ENCODE peak calls at places on chromosomes 12 and 14, in eight cellular contexts. R is psoas muscle; P is CD8-positive, alpha-beta memory T cell; J is left ventricle myocardium inferior; L is cardiac muscle cell; N is neural progenitor cell; I is uterus; M is ovary. F is an unnamed sample.

GRCh38 chr12:46933947-46934346 is 108.2 kb upstream of the SLC38A4 start:
- DNase-seq in P (no peak), N (peak), M (no peak), R (no peak), J (no peak), L (peak), I (no peak), F (no peak)

GRCh38 chr12:27969901-27970390 is 2.6 kb downstream of the PTHLH start:
- DNase-seq in I (peak), P (no peak), L (peak), J (peak), M (peak), N (peak), R (peak), F (peak)

GRCh38 chr12:74337951-74338350 is 199.7 kb upstream of the ATXN7L3B start:
- DNase-seq in L (peak), P (no peak), M (no peak), I (no peak), N (no peak), J (no peak), R (no peak), F (no peak)

GRCh38 chr12:40691913-40692616 is at the start of gene CNTN1:
- DNase-seq in I (peak), N (peak), J (peak), L (peak), R (peak), P (no peak), M (peak), F (peak)

GRCh38 chr12:124771462-124772361 is 92.0 kb downstream of the SCARB1 start:
- DNase-seq in I (peak), R (peak), L (peak), M (peak), N (peak), J (peak), P (peak), F (peak)

GRCh38 chr12:75635606-75636444 is 124.4 kb upstream of the KRR1 start:
- DNase-seq in N (no peak), M (no peak), R (no peak), I (no peak), P (no peak), L (peak), J (no peak), F (no peak)

GRCh38 chr12:105462841-105463240 is 132.3 kb downstream of the C12orf75 start:
- DNase-seq in J (no peak), I (no peak), P (no peak), L (no peak), M (no peak), N (no peak), R (no peak), F (no peak)

GRCh38 chr14:32342151-32342853 is 13.2 kb downstream of the AKAP6 start:
- DNase-seq in M (no peak), R (no peak), P (no peak), I (no peak), L (no peak), J (no peak), N (no peak), F (no peak)

DNA sequence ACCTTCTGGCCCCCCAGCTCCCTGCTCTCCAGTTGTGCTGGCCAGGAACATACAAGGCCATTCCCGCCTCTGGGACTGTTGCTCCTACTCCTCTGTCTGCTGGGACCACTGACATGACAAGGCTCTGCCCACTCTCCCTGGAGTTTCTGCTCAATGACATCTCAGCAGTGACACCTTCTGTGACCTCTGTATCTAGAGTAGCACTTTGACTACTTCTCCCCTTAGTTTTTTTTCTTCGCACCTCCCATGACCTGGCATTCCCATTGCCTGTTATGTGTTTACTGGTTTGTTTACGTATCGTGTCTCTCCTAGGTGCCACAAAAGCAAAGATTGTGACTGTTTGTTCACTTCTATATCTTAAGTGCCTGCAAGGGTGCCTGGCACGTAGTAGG is 40.1 kb upstream of the TMEM263 start:
- DNase-seq in N (no peak), J (no peak), L (no peak), I (no peak), R (no peak), M (no peak), P (no peak), F (no peak)
- H3K27ac ChIP-seq in N (no peak), J (no peak), L (no peak), I (no peak), R (no peak), M (no peak), P (no peak), F (no peak)

GRCh38 chr14:68282479-68283377 is 463.1 kb downstream of the RAD51B start:
- DNase-seq in M (no peak), J (no peak), N (no peak), P (peak), L (no peak), R (no peak), I (no peak), F (no peak)
- H3K4me3 ChIP-seq in M (no peak), J (no peak), N (no peak), P (peak), L (no peak), R (no peak), I (no peak), F (no peak)

GRCh38 chr12:90987520-90987919 is 17.3 kb downstream of the EPYC start:
- DNase-seq in L (no peak), R (no peak), P (no peak), N (no peak), J (no peak), I (no peak), M (no peak), F (no peak)

GRCh38 chr12:90979019-90979418 is 24.0 kb upstream of the CCER1 start:
- DNase-seq in J (no peak), N (no peak), P (no peak), I (no peak), R (no peak), L (no peak), M (no peak), F (no peak)

GRCh38 chr12:90979936-90980335 is 24.8 kb downstream of the EPYC start:
- DNase-seq in N (no peak), P (no peak), J (no peak), I (no peak), L (peak), R (no peak), M (no peak), F (no peak)

GRCh38 chr12:90987101-90987500 is 17.7 kb downstream of the EPYC start:
- DNase-seq in J (no peak), P (no peak), M (no peak), R (no peak), N (no peak), I (no peak), L (peak), F (no peak)

GRCh38 chr12:90984114-90984513 is 20.7 kb downstream of the EPYC start:
- DNase-seq in N (peak), L (no peak), I (no peak), R (no peak), M (no peak), J (no peak), P (no peak), F (no peak)
- H3K27ac ChIP-seq in N (no peak), L (no peak), I (no peak), R (no peak), M (no peak), J (no peak), P (no peak), F (no peak)

DNA sequence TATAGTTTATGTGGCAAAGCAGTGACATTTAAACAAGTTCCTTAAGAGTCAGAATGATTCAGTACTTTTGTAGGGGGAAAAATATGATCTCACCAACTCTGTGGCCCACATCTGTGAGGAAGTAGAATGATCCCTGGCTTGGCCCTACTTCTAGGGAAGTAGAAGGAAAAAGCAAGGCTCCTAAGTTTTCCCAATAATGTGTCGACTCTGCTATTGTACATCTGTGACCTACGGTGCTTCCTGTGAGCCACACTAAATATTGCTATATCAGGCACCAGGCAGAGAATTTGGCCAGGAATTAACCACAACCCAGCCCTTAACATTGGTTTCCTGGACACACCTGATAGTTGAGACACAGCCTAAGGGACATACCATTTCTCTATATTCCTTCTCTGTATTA is 9.2 kb upstream of the NID2 start:
- DNase-seq in P (no peak), N (no peak), M (no peak), J (no peak), I (no peak), L (peak), R (no peak), F (no peak)
- H3K4me3 ChIP-seq in P (no peak), N (no peak), M (no peak), J (no peak), I (no peak), L (no peak), R (no peak), F (no peak)

GRCh38 chr12:64731683-64732082 is 27.5 kb downstream of the GNS start:
- DNase-seq in R (no peak), M (no peak), L (no peak), I (no peak), N (no peak), P (no peak), J (no peak), F (no peak)

GRCh38 chr12:64735447-64735846 is 23.8 kb downstream of the GNS start:
- DNase-seq in I (no peak), J (no peak), P (no peak), L (no peak), R (no peak), N (no peak), M (no peak), F (no peak)

GRCh38 chr12:64733857-64734256 is 25.3 kb downstream of the GNS start:
- DNase-seq in L (no peak), P (no peak), N (no peak), I (no peak), R (peak), J (peak), M (no peak), F (no peak)

GRCh38 chr12:64730585-64730964 is 28.6 kb downstream of the GNS start:
- DNase-seq in L (no peak), I (no peak), M (no peak), J (no peak), N (no peak), R (no peak), P (no peak), F (no peak)

DNA sequence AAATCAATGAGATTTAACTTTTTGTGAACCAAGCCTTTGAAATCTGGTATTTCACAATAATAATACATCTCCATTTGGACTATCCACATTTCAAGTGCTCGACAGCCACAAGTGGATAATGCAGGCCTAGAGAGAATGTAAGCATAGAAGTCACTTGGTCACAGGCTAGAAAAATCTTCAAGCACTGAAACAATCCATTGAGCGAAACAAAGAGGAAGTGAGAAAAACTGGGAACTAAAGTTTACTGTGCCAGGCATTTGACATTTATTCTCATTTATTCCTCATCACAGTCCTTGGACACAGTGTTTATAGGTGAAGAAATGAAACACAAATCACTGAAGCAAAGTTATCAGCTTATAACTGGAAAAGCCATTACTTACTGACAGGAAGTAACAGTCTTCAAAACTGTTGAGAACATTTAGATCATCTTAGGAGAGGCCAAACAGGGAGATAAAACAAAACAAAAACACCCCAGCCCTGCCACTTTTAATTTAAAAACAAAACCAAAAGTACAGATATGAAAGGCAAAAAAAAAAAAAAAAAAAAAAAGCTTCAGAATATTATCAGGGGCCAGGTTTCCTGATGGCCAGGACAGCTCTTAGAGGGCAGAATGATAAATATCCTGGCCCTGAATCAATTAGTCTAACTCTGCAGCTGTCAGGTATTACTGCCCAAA is 29.2 kb downstream of the GNS start:
- DNase-seq in R (no peak), J (no peak), N (no peak), M (no peak), L (no peak), I (no peak), P (no peak), F (no peak)
- H3K27ac ChIP-seq in R (no peak), J (peak), N (no peak), M (no peak), L (peak), I (peak), P (peak), F (peak)

DNA sequence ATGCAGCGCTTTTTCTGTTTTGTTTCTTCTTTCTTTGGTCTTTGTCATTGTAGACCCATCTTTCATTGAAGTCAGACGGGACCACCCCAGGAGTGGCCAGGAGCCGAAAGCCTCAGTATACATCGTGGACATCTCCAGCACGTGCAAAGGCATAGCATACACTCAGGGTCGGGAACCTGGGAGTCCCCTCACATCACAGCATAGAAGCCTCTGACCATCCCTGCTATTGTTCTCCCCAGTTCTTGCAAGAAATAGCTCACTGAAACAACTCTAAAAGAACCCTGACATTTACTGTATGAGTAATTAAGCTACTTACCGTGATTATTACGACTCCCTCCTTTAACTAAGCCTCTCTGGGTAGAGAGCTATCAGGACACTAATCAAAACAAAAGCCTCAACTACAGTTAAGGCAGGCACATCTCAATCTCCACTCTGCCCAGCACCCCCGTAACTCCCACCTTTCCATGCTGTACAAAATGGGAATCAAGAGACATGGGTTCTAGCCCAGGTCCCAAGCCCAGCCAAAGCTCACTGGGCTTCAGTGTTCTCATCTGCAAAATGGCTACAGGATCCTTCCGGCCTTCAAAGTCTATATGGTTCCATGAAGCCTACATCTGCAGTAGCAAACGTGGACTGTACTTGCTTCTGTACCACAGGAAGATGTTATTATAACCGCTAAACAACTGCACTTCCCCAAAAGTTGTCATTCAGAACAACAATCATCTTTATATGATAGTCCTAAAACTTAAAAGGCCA is 6.7 kb downstream of the CCDC88C start:
- DNase-seq in J (no peak), P (no peak), I (no peak), N (no peak), R (no peak), M (no peak), L (no peak), F (no peak)
- H3K4me3 ChIP-seq in J (no peak), P (peak), I (no peak), N (no peak), R (no peak), M (no peak), L (no peak), F (no peak)

DNA sequence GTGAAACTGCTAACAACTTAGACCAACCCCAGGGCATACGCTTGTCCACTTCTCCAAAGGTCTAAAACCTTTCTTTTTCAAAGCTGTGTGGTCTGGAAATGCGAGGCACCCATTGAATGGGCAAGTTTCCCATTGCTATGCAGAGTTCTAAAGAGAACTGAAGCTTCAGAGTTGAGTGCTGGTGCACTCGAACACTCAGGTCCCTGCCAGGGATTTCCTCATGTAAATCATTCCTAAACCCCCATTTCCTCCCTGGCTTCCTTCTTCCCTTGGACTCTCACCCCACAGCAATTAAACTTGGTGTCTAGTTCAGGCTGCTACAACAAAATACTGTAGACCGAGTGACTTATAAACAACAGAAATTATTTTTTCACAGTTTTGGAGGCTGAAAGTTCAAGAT is 2.2 kb upstream of the PXN start:
- DNase-seq in L (no peak), N (no peak), M (no peak), P (no peak), I (no peak), R (no peak), J (no peak), F (peak)
- H3K27ac ChIP-seq in L (peak), N (no peak), M (no peak), P (no peak), I (no peak), R (no peak), J (no peak), F (peak)

GRCh38 chr12:121536929-121537813 is 43.7 kb downstream of the KDM2B start:
- DNase-seq in L (peak), P (peak), J (peak), N (peak), I (peak), R (peak), M (peak), F (peak)
- H3K4me3 ChIP-seq in L (peak), P (peak), J (peak), N (peak), I (peak), R (peak), M (peak), F (peak)

DNA sequence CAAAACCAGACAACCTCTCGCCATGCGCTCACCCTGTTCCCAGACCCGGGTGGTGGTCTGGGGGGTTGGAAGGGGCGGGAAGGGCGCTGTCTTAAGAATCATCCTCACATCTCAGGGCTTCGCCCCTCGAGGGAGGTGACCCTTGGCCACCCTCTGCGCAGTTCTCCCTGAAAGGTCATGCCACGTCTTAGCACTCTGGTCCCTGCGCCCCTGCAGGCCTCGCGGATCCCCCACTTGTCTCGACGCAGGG is 40.6 kb upstream of the CAPRIN2 start:
- DNase-seq in P (no peak), I (no peak), L (no peak), M (no peak), N (no peak), J (no peak), R (no peak), F (no peak)
- H3K27ac ChIP-seq in P (no peak), I (no peak), L (no peak), M (no peak), N (no peak), J (peak), R (peak), F (no peak)

DNA sequence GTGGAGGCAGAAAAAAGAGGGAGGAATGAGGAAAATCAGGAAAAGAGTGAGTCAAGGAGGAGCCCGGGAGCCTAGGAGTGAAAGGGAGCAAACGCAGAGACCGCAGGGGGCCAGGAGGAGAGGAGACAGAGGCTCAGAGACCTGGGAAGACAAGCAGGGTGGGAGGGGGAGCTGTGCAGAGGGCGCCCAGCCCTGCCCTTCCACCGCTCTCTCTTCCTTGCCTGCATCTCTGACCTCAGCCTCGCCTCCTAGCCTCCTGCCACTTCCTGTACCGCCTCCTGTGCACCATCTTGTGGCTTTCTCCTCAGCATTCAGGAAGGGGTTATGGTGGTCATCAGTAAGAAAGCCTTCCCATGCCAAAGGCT is 1.3 kb downstream of the CLSTN3 start:
- DNase-seq in L (no peak), N (peak), M (no peak), P (peak), I (no peak), J (no peak), R (no peak), F (no peak)
- H3K4me3 ChIP-seq in L (peak), N (peak), M (no peak), P (peak), I (peak), J (peak), R (no peak), F (no peak)

F was measured in lung.